ENCODE peak calls at places on chromosomes 1 and 21, in ten cellular contexts. W is body of pancreas, E is GM23338, J is IMR-90, I is A549, H is heart left ventricle, C is left lung, Q is lower lobe of right lung, T is lung, N is heart right ventricle. P is an unnamed sample.

GRCh38 chr1:183198463-183198862 is 12.4 kb downstream of the LAMC2 start:
- ATAC-seq in J (peak; percentile 91), N (no peak), C (peak; percentile 56), I (no peak), H (no peak), Q (peak; percentile 34), T (no peak), W (no peak), E (no peak), P (peak; percentile 94)

GRCh38 chr1:59271861-59272260 is 25.0 kb upstream of the FGGY start:
- ATAC-seq in W (no peak), J (no peak), H (no peak), E (no peak), Q (no peak), N (no peak), I (no peak), T (no peak), C (no peak), P (no peak)

GRCh38 chr21:42406201-42406601 is 2.5 kb downstream of the UBASH3A start:
- ATAC-seq in T (no peak), W (no peak), Q (no peak), E (no peak), C (no peak), H (no peak), I (no peak), J (no peak), N (no peak), P (no peak)

GRCh38 chr1:19504796-19505693 is 19.7 kb upstream of the CAPZB start:
- ATAC-seq in I (peak; percentile 90), E (no peak), W (peak; percentile 79), C (peak; percentile 74), Q (peak; percentile 92), T (peak; percentile 83), N (peak; percentile 86), J (peak; percentile 78), H (peak; percentile 89), P (peak; percentile 83)

GRCh38 chr1:32652244-32652962 is 1.4 kb downstream of the RBBP4 start:
- ATAC-seq in I (no peak), Q (no peak), E (no peak), N (no peak), T (no peak), J (no peak), C (no peak), H (no peak), W (no peak), P (no peak)

GRCh38 chr1:86846166-86846647 is 67.7 kb downstream of the SELENOF start:
- ATAC-seq in E (no peak), I (peak; percentile 50), Q (no peak), J (peak; percentile 77), N (no peak), W (no peak), C (peak; percentile 46), T (peak; percentile 60), H (no peak), P (peak; percentile 46)

GRCh38 chr1:204777591-204777990 is 92.1 kb upstream of the LRRN2 start:
- ATAC-seq in W (no peak), I (no peak), T (no peak), J (no peak), Q (no peak), E (no peak), N (no peak), H (no peak), C (no peak), P (no peak)

GRCh38 chr1:3900969-3901529 is 977 bp upstream of the C1orf174 start:
- ATAC-seq in W (peak; percentile 82), J (peak; percentile 83), E (peak; percentile 70), C (peak; percentile 91), T (peak; percentile 91), Q (peak; percentile 95), H (peak; percentile 87), N (peak; percentile 90), I (peak; percentile 72), P (peak; percentile 82)

GRCh38 chr1:1422465-1423244 is 1.6 kb upstream of the ANKRD65 start:
- ATAC-seq in W (no peak), T (no peak), J (peak; percentile 31), N (no peak), E (peak; percentile 1), C (no peak), I (no peak), H (no peak), Q (no peak), P (no peak)

GRCh38 chr1:153550827-153551512 is 1.9 kb upstream of the S100A3 start:
- ATAC-seq in Q (no peak), E (no peak), I (no peak), C (no peak), N (no peak), J (no peak), W (no peak), H (no peak), T (no peak), P (no peak)

GRCh38 chr1:153549741-153550397 is 811 bp upstream of the S100A3 start:
- ATAC-seq in W (no peak), J (no peak), C (no peak), Q (no peak), H (no peak), N (no peak), T (no peak), E (no peak), I (no peak), P (no peak)

GRCh38 chr1:153547560-153548551 is 1.2 kb downstream of the S100A3 start:
- ATAC-seq in C (no peak), W (no peak), J (no peak), H (no peak), E (no peak), N (no peak), T (no peak), I (no peak), Q (no peak), P (no peak)

GRCh38 chr1:153550398-153550758 is 1.3 kb upstream of the S100A3 start:
- ATAC-seq in I (no peak), N (no peak), C (no peak), T (no peak), W (no peak), J (no peak), H (no peak), Q (no peak), E (no peak), P (no peak)

GRCh38 chr1:153548722-153549695 is at the start of gene S100A3:
- ATAC-seq in T (peak; percentile 9), E (no peak), J (peak; percentile 60), N (peak; percentile 68), I (peak; percentile 52), C (peak; percentile 29), H (peak; percentile 77), W (peak; percentile 51), Q (no peak), P (peak; percentile 68)
- H3K27ac ChIP-seq in T (peak within 1 kb of the TSS; percentile 74), E (no peak within 1 kb of the TSS), J (peak within 1 kb of the TSS; percentile 66), N (peak within 1 kb of the TSS; percentile 69), I (peak within 1 kb of the TSS; percentile 97), C (peak within 1 kb of the TSS; percentile 53), H (peak within 1 kb of the TSS; percentile 29), W (no peak within 1 kb of the TSS), Q (peak within 1 kb of the TSS; percentile 63), P (no peak within 1 kb of the TSS)

DNA sequence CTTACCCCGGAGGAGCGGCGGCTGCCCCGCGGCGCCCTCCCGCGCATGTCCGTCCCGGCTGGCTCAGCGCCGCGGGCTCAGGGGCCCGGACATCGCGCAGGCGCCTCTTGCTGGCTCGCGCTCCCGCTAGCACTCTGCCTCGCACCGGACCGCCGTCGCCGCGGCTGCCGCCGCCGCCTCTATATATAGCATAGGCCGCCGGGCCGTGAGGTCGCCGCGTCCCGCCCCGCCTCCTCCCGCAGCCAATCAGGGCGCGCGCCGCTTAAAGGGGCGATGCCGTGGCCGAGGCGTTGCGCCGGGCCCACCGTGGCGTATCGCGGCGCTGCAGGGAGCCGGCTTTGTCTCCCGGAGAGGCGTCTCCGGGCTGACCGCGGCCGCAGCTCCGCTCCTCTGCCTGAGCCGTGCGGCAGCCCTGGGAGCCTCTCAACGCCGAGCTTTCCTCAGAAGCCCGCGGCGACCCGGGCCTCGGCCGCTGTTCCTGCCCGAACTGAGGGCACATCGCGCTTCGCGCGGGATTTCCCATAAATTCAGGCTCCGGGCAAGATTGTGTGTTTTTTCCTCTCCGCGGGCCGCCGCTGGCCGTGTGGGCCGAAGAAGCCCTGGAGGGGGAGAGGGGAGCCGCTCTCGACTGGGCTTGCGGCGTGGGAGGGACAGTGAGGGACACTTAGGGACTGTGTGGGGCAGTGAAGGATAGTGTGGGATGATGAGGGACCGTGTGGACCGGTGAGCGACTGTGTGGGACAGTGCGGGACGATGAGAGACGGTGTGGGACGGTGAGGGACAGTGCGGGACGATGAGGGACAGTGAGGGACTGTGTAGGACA is at the start of gene ERRFI1:
- ATAC-seq in E (peak; percentile 86), J (peak; percentile 81), H (peak; percentile 96), Q (peak; percentile 96), C (peak; percentile 86), T (peak; percentile 94), W (peak; percentile 71), I (peak; percentile 76), N (peak; percentile 97), P (peak; percentile 85)
- H3K4me1 ChIP-seq in E (peaks cover 61% of the 10 kb centered on the region), J (peaks cover 15% of the 10 kb centered on the region), H (peaks cover 43% of the 10 kb centered on the region), Q (peaks cover 51% of the 10 kb centered on the region), C (peaks cover 17% of the 10 kb centered on the region), T (peaks cover 16% of the 10 kb centered on the region), W (peaks cover 62% of the 10 kb centered on the region), I (peaks cover 28% of the 10 kb centered on the region), N (peaks cover 19% of the 10 kb centered on the region), P (peaks cover 3% of the 10 kb centered on the region)

DNA sequence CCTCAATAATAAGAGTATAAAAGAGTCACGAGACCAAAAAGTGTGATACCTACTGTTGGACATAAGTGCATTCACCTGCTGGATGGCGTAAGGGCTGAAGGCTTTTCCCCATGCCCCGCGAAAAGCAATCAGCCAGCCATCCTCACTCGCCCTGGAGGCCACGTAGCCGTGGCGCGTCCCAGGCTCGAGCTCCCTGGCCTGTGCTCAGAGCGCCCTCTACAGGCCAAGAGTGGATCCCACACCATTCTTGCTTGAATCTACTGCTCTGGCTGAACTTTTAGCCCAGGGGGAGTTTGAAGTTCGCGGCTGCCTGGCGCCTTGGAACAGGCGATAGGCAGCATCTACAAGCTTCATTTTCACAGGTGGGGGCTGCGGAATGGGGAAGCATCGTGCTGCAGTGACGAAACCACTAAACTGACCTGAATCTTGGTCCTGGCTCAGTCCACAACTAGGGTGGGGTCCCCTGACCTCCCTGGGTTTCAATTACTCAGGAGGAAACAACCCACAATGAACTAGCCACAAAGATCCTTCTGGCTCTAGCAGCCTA is 70.3 kb upstream of the SERBP1 start:
- ATAC-seq in T (peak; percentile 97), E (peak; percentile 99), H (peak; percentile 93), W (peak; percentile 99), C (peak; percentile 100), N (peak; percentile 95), Q (peak; percentile 99), J (peak; percentile 100), I (peak; percentile 99), P (peak; percentile 88)
- TF ChIP-seq CTCF in T (peak; percentile 99), E (peak; percentile 96), H (peak; percentile 99), W (peak; percentile 96), C (peak; percentile 97), N (peak; percentile 98), Q (peak; percentile 99), J (peak; percentile 99), I (peak; percentile 85), P (peak; percentile 91)

DNA sequence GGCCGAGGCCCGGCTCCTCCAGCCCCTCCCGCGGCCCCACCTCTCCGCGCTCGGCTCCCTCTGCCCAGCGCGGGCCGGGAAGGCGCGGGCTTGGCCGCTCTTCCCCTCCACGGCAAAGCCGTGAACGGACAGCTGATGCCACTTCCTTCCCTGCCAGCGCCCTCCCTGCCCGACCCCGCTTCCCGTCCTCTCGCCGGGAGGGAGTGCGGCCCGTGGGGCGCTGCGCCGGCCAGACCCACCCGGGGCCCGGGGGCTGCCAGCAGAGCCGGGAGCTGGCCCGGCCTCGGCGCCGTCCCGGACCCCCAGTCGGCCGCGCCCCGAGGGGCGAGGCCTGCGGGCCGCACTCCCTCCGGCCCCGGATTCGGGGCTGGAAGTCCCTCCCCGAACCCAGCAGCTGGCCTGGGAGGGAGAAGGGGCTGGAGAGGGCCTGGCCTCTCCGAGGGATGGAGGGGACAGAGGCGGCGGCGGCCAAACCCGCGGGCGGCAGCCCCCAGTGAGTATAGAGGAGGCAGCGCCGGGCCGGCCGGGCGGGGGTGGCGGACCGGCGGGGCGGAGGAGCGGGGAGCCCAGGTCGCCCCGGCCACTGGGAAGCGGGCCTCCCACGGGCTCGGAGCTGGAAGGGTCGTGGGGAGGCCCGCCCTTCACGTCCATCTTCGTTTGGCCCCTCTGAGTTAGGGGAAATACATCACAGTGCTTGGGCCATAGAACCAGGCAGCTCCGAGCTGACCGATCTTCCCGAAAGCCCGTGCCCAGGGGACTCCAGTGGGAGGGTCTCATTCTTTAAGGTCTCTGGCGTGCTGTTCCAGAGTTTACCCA is at the start of gene KIAA1614:
- ATAC-seq in H (peak; percentile 63), E (peak; percentile 57), C (peak; percentile 74), N (peak; percentile 32), W (peak; percentile 63), T (peak; percentile 73), I (peak; percentile 37), J (peak; percentile 80), Q (peak; percentile 70), P (peak; percentile 87)
- H3K27ac ChIP-seq in H (peak within 1 kb of the TSS; percentile 87), E (no peak within 1 kb of the TSS), C (peak within 1 kb of the TSS; percentile 87), N (peak within 1 kb of the TSS; percentile 76), W (peak within 1 kb of the TSS; percentile 57), T (peak within 1 kb of the TSS; percentile 80), I (peak within 1 kb of the TSS; percentile 80), J (peak within 1 kb of the TSS; percentile 94), Q (peak within 1 kb of the TSS; percentile 84), P (peak within 1 kb of the TSS; percentile 93)

P was measured in gastroesophageal sphincter.